ENCODE peak calls at places on chromosomes 3 and 15, in eight cellular contexts. J is fibroblast of pulmonary artery, L is GM10248, N is pancreas, H is fibroblast of the aortic adventitia, W is heart right ventricle, X is sigmoid colon, U is nephron progenitor cell. D is an unnamed sample.
A peak's percentile ranks its signal among the peaks of the same experiment; 100 is the strongest.

GRCh38 chr3:45026957-45027356 is 854 bp downstream of the CLEC3B start:
- DNase-seq in J (peak; percentile 43), L (no peak), N (no peak), H (peak; percentile 39), W (peak; percentile 92), X (peak; percentile 85), U (no peak), D (no peak)

GRCh38 chr3:184549793-184550585 is 11.6 kb upstream of the EPHB3 start:
- DNase-seq in J (no peak), L (no peak), N (no peak), H (no peak), W (no peak), X (no peak), U (no peak), D (no peak)

GRCh38 chr3:41202075-41202833 is 2.9 kb downstream of the CTNNB1 start:
- DNase-seq in J (no peak), L (no peak), N (no peak), H (no peak), W (no peak), X (no peak), U (no peak), D (peak; percentile 8)

GRCh38 chr3:197737319-197737649 is 580 bp upstream of the RUBCN start:
- DNase-seq in J (no peak), L (no peak), N (no peak), H (no peak), W (no peak), X (no peak), U (no peak), D (no peak)

GRCh38 chr3:122786067-122786466 is 7.6 kb downstream of the HSPBAP1 start:
- DNase-seq in J (peak; percentile 40), L (no peak), N (no peak), H (peak; percentile 57), W (no peak), X (no peak), U (no peak), D (no peak)

GRCh38 chr3:32969656-32970055 is 18.2 kb downstream of the CCR4 start:
- DNase-seq in J (no peak), L (no peak), N (no peak), H (no peak), W (no peak), X (no peak), U (no peak), D (no peak)

GRCh38 chr3:125357032-125357658 is 18.0 kb downstream of the ZNF148 start:
- DNase-seq in J (no peak), L (peak; percentile 86), N (peak; percentile 71), H (peak; percentile 43), W (peak; percentile 48), X (peak; percentile 79), U (no peak), D (peak; percentile 86)

GRCh38 chr15:66997212-66997611 is 68.2 kb upstream of the SMAD3 start:
- DNase-seq in J (peak; percentile 60), L (no peak), N (no peak), H (peak; percentile 88), W (no peak), X (no peak), U (no peak), D (no peak)

GRCh38 chr3:41697702-41698101 is 264.2 kb downstream of the ULK4 start:
- DNase-seq in J (no peak), L (no peak), N (no peak), H (no peak), W (no peak), X (no peak), U (no peak), D (no peak)

GRCh38 chr15:75809986-75810750 is 33.1 kb upstream of the UBE2Q2 start:
- DNase-seq in J (peak; percentile 56), L (peak; percentile 40), N (no peak), H (peak; percentile 48), W (no peak), X (no peak), U (no peak), D (peak; percentile 34)

GRCh38 chr3:98561727-98562521 is 30.1 kb downstream of the GPR15 start:
- DNase-seq in J (no peak), L (no peak), N (no peak), H (no peak), W (no peak), X (no peak), U (no peak), D (no peak)

DNA sequence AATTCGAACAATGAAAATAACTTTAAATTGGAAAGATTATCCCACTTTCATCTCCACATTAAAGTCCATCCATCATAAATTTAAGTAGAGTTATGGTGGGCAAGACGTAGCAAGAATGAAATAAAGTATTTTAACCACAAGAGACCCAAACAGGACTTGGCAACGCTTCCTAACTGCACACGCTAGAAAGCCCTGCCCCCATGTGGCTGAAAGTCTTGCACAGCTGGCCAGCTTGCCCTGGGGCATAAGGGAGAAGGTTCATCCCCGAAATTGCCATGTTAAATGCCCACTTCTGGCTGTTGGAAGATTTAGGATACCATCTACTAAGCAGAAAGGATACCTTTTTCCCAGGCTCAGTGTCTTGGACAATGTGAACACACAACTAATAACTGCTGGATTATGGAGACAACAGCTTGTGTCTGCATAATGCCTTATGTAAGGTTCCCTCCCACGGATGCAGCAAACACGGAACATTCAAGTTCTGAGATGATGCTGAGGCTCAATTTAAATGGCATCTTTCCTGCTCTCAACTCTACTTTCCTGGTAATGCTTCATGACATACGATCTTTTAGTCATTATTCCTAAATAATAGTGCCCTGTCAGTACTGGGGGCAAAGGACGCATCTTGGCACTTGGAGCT is 116.6 kb upstream of the TJP1 start:
- DNase-seq in J (no peak), L (no peak), N (no peak), H (no peak), W (no peak), X (no peak), U (no peak), D (no peak)
- TF ChIP-seq CTCF in J (peak; percentile 18), L (no peak), N (no peak), H (peak; percentile 25), W (peak; percentile 26), X (no peak), U (no peak), D (no peak)

GRCh38 chr3:12046406-12046805 is 42.2 kb downstream of the SYN2 start:
- DNase-seq in J (peak; percentile 1), L (no peak), N (no peak), H (no peak), W (no peak), X (no peak), U (no peak), D (no peak)
- TF ChIP-seq CTCF in J (peak; percentile 15), L (no peak), N (no peak), H (peak; percentile 15), W (no peak), X (no peak), U (peak; percentile 28), D (no peak)

GRCh38 chr3:137714551-137714950 is 49.6 kb upstream of the SOX14 start:
- DNase-seq in J (no peak), L (no peak), N (no peak), H (no peak), W (no peak), X (no peak), U (no peak), D (no peak)

DNA sequence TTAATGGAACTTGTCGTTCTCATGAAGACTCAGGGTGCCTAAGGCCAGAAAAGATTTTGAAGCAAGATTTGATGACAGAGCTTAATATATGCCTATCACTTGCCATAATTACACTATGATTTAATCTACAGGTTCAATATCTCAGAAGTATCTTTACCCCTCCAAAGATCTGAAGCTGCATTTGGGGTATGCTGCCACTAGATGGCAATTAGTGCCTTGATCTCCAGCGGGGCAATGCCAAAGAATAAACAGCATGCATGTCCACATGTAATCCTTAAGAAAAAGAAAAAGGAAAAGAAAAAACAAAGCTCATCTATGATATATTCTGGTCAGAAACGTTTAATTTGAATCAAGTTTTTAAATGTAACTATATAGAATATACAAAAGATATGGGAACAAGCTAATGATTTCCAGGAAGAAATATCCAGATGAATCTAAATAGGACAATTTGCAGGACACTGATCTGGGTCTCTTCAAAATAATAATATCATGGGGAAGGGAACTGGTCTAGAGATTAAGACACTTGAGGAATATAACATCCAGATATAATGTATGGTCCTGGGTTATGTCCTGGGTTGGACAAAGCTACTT is 55.0 kb upstream of the SOX14 start:
- DNase-seq in J (no peak), L (peak; percentile 20), N (no peak), H (no peak), W (no peak), X (no peak), U (peak; percentile 16), D (peak; percentile 45)
- TF ChIP-seq CTCF in J (no peak), L (peak; percentile 38), N (no peak), H (no peak), W (peak; percentile 25), X (no peak), U (peak; percentile 59), D (peak; percentile 22)

GRCh38 chr3:33977227-33977626 is 178.8 kb downstream of the PDCD6IP start:
- DNase-seq in J (no peak), L (no peak), N (no peak), H (no peak), W (no peak), X (no peak), U (no peak), D (no peak)

GRCh38 chr3:33975463-33975862 is 177.0 kb downstream of the PDCD6IP start:
- DNase-seq in J (peak; percentile 10), L (no peak), N (no peak), H (no peak), W (no peak), X (no peak), U (no peak), D (no peak)

GRCh38 chr3:33982269-33982798 is 183.9 kb downstream of the PDCD6IP start:
- DNase-seq in J (peak; percentile 13), L (no peak), N (no peak), H (no peak), W (no peak), X (no peak), U (no peak), D (no peak)

DNA sequence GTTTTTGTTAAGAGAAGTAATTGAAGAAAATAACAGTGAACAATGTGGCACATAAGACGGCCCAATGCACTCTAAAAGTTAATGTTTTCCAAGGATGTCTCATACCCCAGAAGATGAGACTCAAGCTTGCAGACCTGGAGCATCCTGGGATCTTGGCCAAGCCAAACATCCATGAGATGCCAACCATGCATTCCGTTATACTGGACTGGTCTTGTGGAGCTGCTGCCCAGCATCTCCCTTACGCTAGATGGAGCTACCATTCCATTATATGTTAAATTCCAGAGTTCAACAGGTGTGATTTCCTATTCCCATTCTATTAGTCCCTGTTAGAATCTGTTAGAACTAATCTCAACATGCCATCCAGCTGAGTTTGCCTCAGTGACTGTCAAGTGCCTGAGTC is 181.8 kb downstream of the PDCD6IP start:
- DNase-seq in J (peak; percentile 64), L (no peak), N (no peak), H (peak; percentile 68), W (no peak), X (no peak), U (no peak), D (peak; percentile 16)
- TF ChIP-seq CTCF in J (peak; percentile 62), L (peak; percentile 60), N (no peak), H (peak; percentile 71), W (peak; percentile 12), X (no peak), U (peak; percentile 30), D (no peak)

GRCh38 chr3:193194417-193194816 is 46.6 kb upstream of the PLAAT1 start:
- DNase-seq in J (no peak), L (no peak), N (no peak), H (no peak), W (no peak), X (no peak), U (no peak), D (no peak)

GRCh38 chr3:193190387-193190786 is 50.6 kb upstream of the PLAAT1 start:
- DNase-seq in J (peak; percentile 3), L (peak; percentile 32), N (no peak), H (no peak), W (no peak), X (no peak), U (peak; percentile 23), D (peak; percentile 30)
- TF ChIP-seq CTCF in J (peak; percentile 10), L (peak; percentile 35), N (no peak), H (no peak), W (peak; percentile 37), X (no peak), U (peak; percentile 45), D (no peak)